ENCODE peak calls at places on chromosomes 1 and 21, in five cellular contexts. T is CD4-positive, alpha-beta T cell; C is WERI-Rb-1; K is heart left ventricle; I is stomach. D is an unnamed sample.

GRCh38 chr1:248243204-248243603 is 12.0 kb downstream of the OR2M4 start:
- DNase-seq in T (no peak), C (peak; percentile 27), K (no peak), I (no peak), D (no peak)

GRCh38 chr1:56464294-56464693 is 115.1 kb downstream of the PLPP3 start:
- DNase-seq in T (no peak), C (no peak), K (no peak), I (no peak), D (no peak)

GRCh38 chr1:110672001-110672752 is 2.6 kb downstream of the KCNA3 start:
- DNase-seq in T (peak; percentile 58), C (no peak), K (peak; percentile 18), I (no peak), D (no peak)

GRCh38 chr1:43357251-43357650 is 1.5 kb upstream of the CDC20 start:
- DNase-seq in T (no peak), C (no peak), K (no peak), I (no peak), D (no peak)

GRCh38 chr1:8516278-8516777 is 198.4 kb downstream of the SLC45A1 start:
- DNase-seq in T (no peak), C (peak; percentile 19), K (no peak), I (no peak), D (no peak)

GRCh38 chr1:53076721-53077598 is 14.9 kb downstream of the PODN start:
- DNase-seq in T (no peak), C (peak; percentile 4), K (no peak), I (no peak), D (peak; percentile 12)

GRCh38 chr1:40030528-40031135 is 9.9 kb upstream of the CAP1 start:
- DNase-seq in T (no peak), C (no peak), K (no peak), I (no peak), D (no peak)

GRCh38 chr1:230797376-230798186 is 50.4 kb downstream of the CAPN9 start:
- DNase-seq in T (no peak), C (peak; percentile 76), K (peak; percentile 68), I (peak; percentile 64), D (no peak)

GRCh38 chr1:227219715-227220292 is 98.5 kb downstream of the CDC42BPA start:
- DNase-seq in T (no peak), C (no peak), K (no peak), I (no peak), D (no peak)

GRCh38 chr1:113275083-113275482 is 115.2 kb upstream of the MAGI3 start:
- DNase-seq in T (no peak), C (no peak), K (no peak), I (no peak), D (no peak)

GRCh38 chr1:10651793-10652192 is 144.7 kb downstream of the CASZ1 start:
- DNase-seq in T (no peak), C (no peak), K (no peak), I (peak; percentile 60), D (no peak)

GRCh38 chr21:45545691-45546531 is 3.7 kb upstream of the SLC19A1 start:
- DNase-seq in T (no peak), C (peak; percentile 7), K (no peak), I (peak; percentile 22), D (peak; percentile 45)

GRCh38 chr1:184889183-184889582 is 85.1 kb downstream of the NIBAN1 start:
- DNase-seq in T (no peak), C (no peak), K (no peak), I (no peak), D (no peak)

GRCh38 chr1:184891440-184891839 is 82.9 kb downstream of the NIBAN1 start:
- DNase-seq in T (no peak), C (no peak), K (no peak), I (no peak), D (no peak)

GRCh38 chr1:184889902-184890301 is 84.4 kb downstream of the NIBAN1 start:
- DNase-seq in T (no peak), C (no peak), K (no peak), I (no peak), D (no peak)

GRCh38 chr1:184890539-184890973 is 83.8 kb downstream of the NIBAN1 start:
- DNase-seq in T (peak; percentile 17), C (no peak), K (peak; percentile 49), I (no peak), D (no peak)

GRCh38 chr1:184888505-184888904 is 85.8 kb downstream of the NIBAN1 start:
- DNase-seq in T (no peak), C (no peak), K (no peak), I (no peak), D (no peak)
- H3K27ac ChIP-seq in T (no peak overlapping the region), C (no peak overlapping the region), K (peak overlapping the region; percentile 82), I (no peak overlapping the region), D (no peak overlapping the region)

GRCh38 chr1:37620707-37621106 is 14.0 kb downstream of the RSPO1 start:
- DNase-seq in T (no peak), C (no peak), K (no peak), I (no peak), D (no peak)
- H3K27ac ChIP-seq in T (no peak overlapping the region), C (no peak overlapping the region), K (no peak overlapping the region), I (no peak overlapping the region), D (no peak overlapping the region)

DNA sequence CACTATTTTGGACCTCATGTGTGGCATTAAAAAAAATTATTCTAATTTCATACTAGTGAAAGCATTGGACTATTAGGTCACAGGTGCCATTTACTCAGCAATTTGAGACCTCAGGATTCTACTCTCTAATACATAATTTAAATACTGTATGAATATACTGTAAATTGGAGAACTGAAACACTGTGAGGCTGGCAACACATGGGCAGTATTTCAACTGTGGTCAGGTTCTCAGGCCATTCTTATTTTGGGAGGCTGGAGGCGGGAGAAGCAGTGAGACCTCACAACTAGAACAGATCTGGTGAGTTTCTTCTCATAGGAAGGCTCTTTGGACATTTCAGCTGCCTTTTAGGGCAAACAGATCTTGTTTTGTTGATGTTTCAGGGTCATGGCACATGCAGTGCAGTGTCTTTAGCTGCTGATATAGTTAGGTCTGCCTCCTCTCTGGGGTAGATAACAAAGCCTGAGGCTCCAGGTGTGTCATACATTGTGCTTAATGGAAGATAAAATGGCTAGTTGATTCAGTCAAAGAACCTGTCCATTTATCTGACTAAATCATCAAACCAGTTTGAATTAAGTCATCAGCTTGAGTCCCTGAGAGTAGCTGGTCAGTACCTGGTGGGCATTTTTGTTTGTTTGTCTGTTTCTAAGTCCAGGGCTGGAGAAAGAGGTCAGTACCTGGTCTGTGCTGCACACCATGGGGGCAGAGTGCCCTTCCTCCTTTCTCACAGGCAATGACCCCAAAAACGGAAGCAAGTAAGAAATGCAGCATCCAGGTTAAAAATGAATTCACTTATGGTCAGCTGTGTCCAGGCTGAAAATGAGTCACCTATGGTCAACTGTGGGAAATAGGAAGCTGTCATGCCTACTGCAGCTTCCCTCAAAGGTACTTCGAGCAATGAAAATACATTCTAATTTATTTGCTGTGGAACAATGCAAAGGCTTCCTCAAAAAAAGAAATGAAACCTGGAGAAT is 216.2 kb downstream of the SDCCAG8 start:
- DNase-seq in T (no peak), C (no peak), K (no peak), I (no peak), D (no peak)
- H3K27ac ChIP-seq in T (no peak overlapping the region), C (peak overlapping the region; percentile 94), K (no peak overlapping the region), I (no peak overlapping the region), D (no peak overlapping the region)

GRCh38 chr1:151790071-151790939 is at the start of gene TDRKH:
- DNase-seq in T (peak; percentile 97), C (peak; percentile 100), K (peak; percentile 99), I (peak; percentile 98), D (peak; percentile 98)
- H3K27ac ChIP-seq in T (peak within 1 kb of the TSS; percentile 69), C (peak within 1 kb of the TSS; percentile 54), K (peak within 1 kb of the TSS; percentile 61), I (peak within 1 kb of the TSS; percentile 77), D (no peak within 1 kb of the TSS)

D was measured in right lobe of liver.